ENCODE peak calls at places on chromosomes 1 and 21, in ten cellular contexts. D is left lung; V is dorsolateral prefrontal cortex; H is NCI-H1930; Q is stimulated activated CD4-positive, alpha-beta T cell treated with anti-CD3 and anti-CD28 coated beads, Interleukin-4, amount 100 ng/mL, for 48 hours; K is NCI-H1436; U is GM04503; X is tibial nerve; F is MCF 10A; C is activated CD4-positive, CD25-positive, alpha-beta regulatory T cell. G is an unnamed sample.

GRCh38 chr21:43323244-43324005 is 103.5 kb downstream of the SIK1 start:
- DNase-seq in F (no peak), D (peak), U (no peak), X (no peak), Q (no peak), C (no peak), H (no peak), V (peak), K (no peak), G (peak)

GRCh38 chr21:14533555-14534400 is 12.3 kb downstream of the SAMSN1 start:
- DNase-seq in C (no peak), X (no peak), U (no peak), H (no peak), F (peak), Q (no peak), K (no peak), V (no peak), D (no peak), G (no peak)

GRCh38 chr1:2556277-2557145 is at the start of gene TNFRSF14:
- DNase-seq in D (peak), H (no peak), V (no peak), C (peak), F (peak), U (no peak), Q (peak), K (no peak), X (peak), G (no peak)

GRCh38 chr1:8863138-8863537 is 15.3 kb downstream of the ENO1 start:
- DNase-seq in D (peak), H (no peak), K (no peak), X (no peak), C (no peak), Q (no peak), F (no peak), V (no peak), U (no peak), G (no peak)

GRCh38 chr1:212035835-212036605 is 472 bp downstream of the DTL start:
- DNase-seq in X (no peak), Q (no peak), F (no peak), U (no peak), V (no peak), K (peak), D (no peak), H (no peak), C (no peak), G (no peak)

GRCh38 chr1:227788279-227789041 is 27.0 kb upstream of the PRSS38 start:
- DNase-seq in U (no peak), Q (peak), D (peak), C (no peak), K (peak), V (no peak), F (no peak), H (peak), X (no peak), G (no peak)

GRCh38 chr1:198244772-198245171 is 88.0 kb downstream of the NEK7 start:
- DNase-seq in Q (no peak), F (no peak), X (no peak), C (no peak), K (no peak), H (no peak), D (no peak), U (no peak), V (no peak), G (no peak)

GRCh38 chr1:202159534-202160371 is 649 bp downstream of the PTPN7 start:
- DNase-seq in K (no peak), Q (peak), U (no peak), V (no peak), F (no peak), H (no peak), X (no peak), D (no peak), C (peak), G (no peak)

GRCh38 chr21:31397939-31398338 is 53.9 kb upstream of the TIAM1 start:
- DNase-seq in D (no peak), V (no peak), H (no peak), Q (no peak), X (no peak), K (no peak), C (no peak), F (no peak), U (no peak), G (no peak)

G was measured in hypothalamus.